ENCODE peak calls at places on chromosomes 2 and 18, in nine cellular contexts. V is endodermal cell, A is RWPE1, D is left lung, T is fibroblast of pulmonary artery, U is neural crest cell, K is HFF-Myc, W is GM20000, I is GM12865. Z is an unnamed sample.

GRCh38 chr18:10936211-10937053 is 212.9 kb downstream of the PIEZO2 start:
- DNase-seq in T (peak; percentile 75), W (no peak), I (no peak), V (no peak), U (no peak), A (no peak), K (no peak), D (no peak), Z (no peak)

GRCh38 chr2:173291412-173291811 is 63.3 kb upstream of the CDCA7 start:
- DNase-seq in T (no peak), A (no peak), U (no peak), K (no peak), I (no peak), V (no peak), D (no peak), W (no peak), Z (no peak)

GRCh38 chr2:23380562-23381065 is 4.4 kb upstream of the KLHL29 start:
- DNase-seq in T (peak; percentile 27), U (no peak), V (no peak), A (no peak), I (peak; percentile 90), D (no peak), K (no peak), W (peak; percentile 76), Z (no peak)

GRCh38 chr2:62467100-62467474 is 38.9 kb downstream of the TMEM17 start:
- DNase-seq in I (peak; percentile 14), U (no peak), K (no peak), A (no peak), W (peak; percentile 20), T (no peak), V (no peak), D (no peak), Z (no peak)

GRCh38 chr2:239928457-239929350 is 96.4 kb downstream of the NDUFA10 start:
- DNase-seq in U (no peak), T (no peak), K (no peak), W (no peak), D (peak; percentile 32), V (peak; percentile 64), A (no peak), I (no peak), Z (no peak)

GRCh38 chr2:226031962-226032441 is 632.5 kb downstream of the NYAP2 start:
- DNase-seq in W (no peak), K (no peak), D (no peak), A (no peak), I (no peak), V (peak; percentile 49), U (no peak), T (peak; percentile 29), Z (peak; percentile 12)

GRCh38 chr2:38615237-38615636 is 12.5 kb upstream of the HNRNPLL start:
- DNase-seq in D (no peak), W (no peak), A (peak; percentile 32), K (no peak), I (peak; percentile 32), U (no peak), V (no peak), T (peak; percentile 48), Z (no peak)

GRCh38 chr2:128490881-128491778 is 172.5 kb upstream of the HS6ST1 start:
- DNase-seq in T (no peak), U (no peak), D (no peak), K (no peak), V (peak; percentile 51), W (no peak), A (no peak), I (no peak), Z (no peak)

GRCh38 chr18:49048361-49048760 is 97.6 kb upstream of the SMAD7 start:
- DNase-seq in K (peak; percentile 4), V (no peak), T (peak; percentile 52), D (no peak), A (no peak), U (no peak), W (no peak), I (no peak), Z (peak; percentile 88)
- TF ChIP-seq CTCF in K (no peak), V (no peak), T (no peak), D (no peak), A (no peak), U (no peak), W (no peak), I (no peak), Z (no peak)

GRCh38 chr2:232632229-232632903 is 1.0 kb upstream of the EFHD1 start:
- DNase-seq in K (no peak), I (no peak), T (no peak), W (no peak), A (no peak), U (no peak), D (no peak), V (no peak), Z (no peak)

GRCh38 chr2:232633413-232634318 is at the start of gene EFHD1:
- DNase-seq in T (peak; percentile 44), V (peak; percentile 94), A (peak; percentile 35), D (peak; percentile 80), I (peak; percentile 35), K (no peak), U (peak; percentile 70), W (peak; percentile 68), Z (no peak)

GRCh38 chr2:232634319-232635150 is 1.1 kb downstream of the EFHD1 start:
- DNase-seq in K (no peak), U (no peak), D (no peak), I (no peak), A (no peak), V (peak; percentile 79), T (no peak), W (peak; percentile 39), Z (no peak)

GRCh38 chr2:232635820-232636219 is 2.4 kb downstream of the EFHD1 start:
- DNase-seq in T (no peak), U (no peak), V (no peak), K (no peak), A (no peak), D (no peak), W (no peak), I (no peak), Z (no peak)

DNA sequence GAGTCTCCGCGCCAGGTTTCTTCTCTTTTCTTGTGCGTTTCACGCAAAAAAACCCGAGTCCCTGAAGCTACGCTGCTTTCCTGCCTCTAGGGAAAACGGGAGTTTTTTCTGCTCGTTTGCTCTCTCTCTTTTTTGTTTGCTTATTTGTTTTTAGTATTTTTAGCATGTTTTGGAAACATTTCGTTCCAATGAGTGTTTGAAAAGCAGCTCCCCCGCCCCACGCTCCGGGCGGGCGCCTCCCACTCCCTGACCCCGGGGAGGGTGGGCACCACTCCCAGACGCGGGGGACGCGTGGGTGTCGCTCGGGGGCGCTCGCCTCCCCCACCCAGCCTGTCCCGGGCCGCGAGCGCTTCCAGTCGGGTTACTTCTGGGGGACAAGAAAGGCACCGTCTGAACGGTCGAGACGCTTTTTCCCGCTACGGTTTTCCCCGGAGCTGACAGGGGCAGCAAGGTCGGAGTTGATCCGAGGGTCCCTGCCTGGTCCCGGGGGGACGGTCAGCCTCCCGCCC is 446 bp upstream of the EFHD1 start:
- DNase-seq in U (no peak), K (no peak), I (no peak), W (no peak), T (peak; percentile 8), A (no peak), V (peak; percentile 47), D (no peak), Z (no peak)
- TF ChIP-seq CTCF in U (peak; percentile 30), K (no peak), I (no peak), W (no peak), T (no peak), A (peak; percentile 12), V (peak; percentile 29), D (no peak), Z (no peak)

GRCh38 chr2:230866704-230867561 is 2.2 kb downstream of the ITM2C start:
- DNase-seq in A (no peak), T (peak; percentile 42), W (no peak), K (no peak), U (no peak), D (no peak), V (peak; percentile 67), I (no peak), Z (no peak)

GRCh38 chr2:230865324-230865765 is 603 bp downstream of the ITM2C start:
- DNase-seq in I (no peak), K (no peak), D (no peak), A (no peak), V (peak; percentile 80), T (peak; percentile 22), U (no peak), W (peak; percentile 49), Z (no peak)

GRCh38 chr2:230864122-230864604 is 579 bp upstream of the ITM2C start:
- DNase-seq in U (no peak), D (no peak), W (no peak), V (no peak), I (no peak), K (no peak), T (no peak), A (no peak), Z (no peak)

GRCh38 chr2:230864605-230865323 is at the start of gene ITM2C:
- DNase-seq in D (peak; percentile 59), A (peak; percentile 78), U (peak; percentile 64), V (peak; percentile 92), K (peak; percentile 21), W (peak; percentile 94), T (peak; percentile 67), I (peak; percentile 83), Z (peak; percentile 37)

DNA sequence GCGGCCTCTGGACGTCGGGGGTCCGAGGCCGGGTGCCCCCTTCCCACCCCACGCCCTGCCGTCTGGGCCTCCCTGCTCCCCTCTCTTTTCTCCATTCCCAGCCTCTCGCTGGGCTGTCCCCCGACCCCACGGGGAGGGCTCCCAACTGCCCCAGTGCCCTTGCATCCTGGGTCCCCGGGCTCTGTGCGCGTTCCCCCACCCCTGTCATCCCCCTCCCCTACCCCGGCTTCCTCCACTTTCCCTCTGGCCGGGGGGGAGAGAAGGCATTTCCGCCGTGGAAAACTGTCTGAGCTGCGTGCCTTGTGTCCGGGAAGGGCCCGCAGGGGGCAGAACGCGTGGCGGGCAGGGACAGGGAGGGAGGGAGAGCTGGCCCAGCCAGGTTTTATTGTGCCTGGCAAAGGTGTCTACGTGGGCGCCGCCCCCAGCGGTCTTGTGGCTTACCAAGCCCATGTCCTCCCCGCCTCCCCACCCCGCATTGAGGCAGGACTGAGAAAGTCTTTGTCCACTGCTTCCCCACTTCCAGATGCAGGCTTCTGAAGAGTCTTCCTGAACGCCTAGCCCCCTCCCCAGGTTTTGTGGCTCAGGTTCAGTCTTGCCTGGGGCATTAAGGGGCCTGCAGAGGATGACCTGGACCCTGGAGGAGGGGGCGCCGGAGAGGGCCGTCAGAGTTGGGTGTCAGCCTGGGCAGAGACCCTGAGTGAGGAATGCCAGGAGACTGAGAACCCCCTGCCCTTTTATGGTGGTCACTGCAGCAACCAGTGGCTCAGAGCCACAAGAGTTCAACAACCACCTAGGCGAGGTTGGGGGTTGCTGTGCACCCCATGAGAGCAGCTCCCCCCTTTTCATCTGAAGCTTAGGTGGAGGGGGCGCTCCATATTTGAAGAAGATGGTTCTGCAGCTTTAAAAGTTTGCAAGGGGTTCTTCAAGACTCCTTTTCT is 1.3 kb downstream of the ITM2C start:
- DNase-seq in A (no peak), K (no peak), T (peak; percentile 27), W (peak; percentile 41), V (peak; percentile 82), I (peak; percentile 41), D (no peak), U (no peak), Z (no peak)
- TF ChIP-seq CTCF in A (no peak), K (no peak), T (peak; percentile 6), W (no peak), V (peak; percentile 44), I (no peak), D (no peak), U (no peak), Z (peak; percentile 25)

DNA sequence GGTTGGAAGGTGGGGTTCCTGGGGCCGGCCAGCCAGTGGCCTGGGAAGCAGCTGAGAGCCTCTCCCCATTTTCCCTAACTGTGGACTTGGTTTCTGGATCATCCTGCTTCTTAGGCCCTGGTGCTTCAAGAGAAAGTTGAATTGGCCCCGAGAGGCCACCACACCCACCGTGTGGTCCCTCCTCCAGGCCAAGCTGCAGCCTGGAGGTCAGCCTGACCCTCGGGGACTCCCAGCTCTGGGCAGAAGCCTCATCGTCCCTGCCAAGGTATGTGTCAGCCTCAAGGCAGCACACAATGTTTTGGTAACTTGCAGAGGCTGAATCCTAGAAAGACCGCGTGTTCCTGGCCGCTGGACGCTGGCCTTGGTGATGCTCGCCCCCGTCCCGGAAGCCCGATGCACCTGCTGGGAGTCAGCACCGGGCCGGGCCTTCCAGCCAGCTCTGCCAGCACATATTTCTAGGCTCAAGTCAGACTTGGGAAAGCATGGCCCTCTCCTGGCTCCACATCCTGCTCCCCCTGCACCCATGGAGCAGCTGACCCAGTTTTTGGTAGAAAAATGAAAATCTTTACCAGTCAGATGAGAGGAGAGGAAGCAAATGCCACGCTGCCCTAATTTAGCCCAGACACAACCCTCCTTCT is 72.6 kb downstream of the ACTR2 start:
- DNase-seq in I (no peak), W (no peak), V (no peak), U (no peak), D (no peak), A (no peak), T (peak; percentile 51), K (no peak), Z (peak; percentile 50)
- TF ChIP-seq CTCF in I (no peak), W (no peak), V (no peak), U (no peak), D (no peak), A (no peak), T (no peak), K (no peak), Z (no peak)